ENCODE peak calls at places on chromosome 10, in four cellular contexts. Q, R, W and P are unnamed samples.

GRCh38 chr10:4429538-4429937 is 396.5 kb upstream of the AKR1E2 start:
- DNase-seq in Q (no peak), R (no peak), W (no peak), P (no peak)

GRCh38 chr10:340646-341045 is 205.4 kb downstream of the ZMYND11 start:
- DNase-seq in R (no peak), W (no peak), Q (no peak), P (no peak)

GRCh38 chr10:95790982-95791381 is 35.0 kb downstream of the ENTPD1 start:
- DNase-seq in W (no peak), R (no peak), Q (no peak), P (no peak)

GRCh38 chr10:132115736-132116135 is 50.0 kb downstream of the JAKMIP3 start:
- DNase-seq in Q (no peak), R (peak), W (no peak), P (no peak)

GRCh38 chr10:124004372-124004928 is 88.9 kb downstream of the CHST15 start:
- DNase-seq in W (no peak), Q (no peak), R (peak), P (peak)

GRCh38 chr10:122257041-122257440 is 14.1 kb upstream of the BTBD16 start:
- DNase-seq in R (no peak), Q (no peak), W (no peak), P (no peak)

GRCh38 chr10:95697429-95697828 is 3.7 kb upstream of the TCTN3 start:
- DNase-seq in R (peak), Q (no peak), W (no peak), P (peak)

GRCh38 chr10:27413831-27414348 is 90.2 kb upstream of the RAB18 start:
- DNase-seq in Q (no peak), R (peak), W (no peak), P (peak)

DNA sequence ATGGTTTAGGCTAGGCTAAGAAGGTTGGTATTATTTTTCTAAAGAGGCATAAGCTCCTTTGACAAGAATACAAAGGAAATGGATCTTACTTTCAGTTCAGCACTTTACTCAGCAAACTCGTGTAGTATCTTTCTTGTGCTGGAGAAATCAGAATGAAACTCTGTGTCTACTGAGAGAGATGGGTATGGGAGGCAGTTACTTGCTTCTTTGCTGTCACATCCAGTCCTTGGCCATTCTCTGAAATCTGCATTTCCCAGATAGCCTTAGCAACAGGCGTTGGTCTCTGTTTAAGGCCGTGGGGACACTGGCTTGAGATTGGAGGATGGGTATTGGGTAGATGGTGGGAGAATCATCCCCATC is 180.5 kb downstream of the NRP1 start:
- DNase-seq in W (no peak), Q (no peak), R (no peak), P (no peak)
- TF ChIP-seq CTCF in W (no peak), Q (no peak), R (no peak), P (no peak)

DNA sequence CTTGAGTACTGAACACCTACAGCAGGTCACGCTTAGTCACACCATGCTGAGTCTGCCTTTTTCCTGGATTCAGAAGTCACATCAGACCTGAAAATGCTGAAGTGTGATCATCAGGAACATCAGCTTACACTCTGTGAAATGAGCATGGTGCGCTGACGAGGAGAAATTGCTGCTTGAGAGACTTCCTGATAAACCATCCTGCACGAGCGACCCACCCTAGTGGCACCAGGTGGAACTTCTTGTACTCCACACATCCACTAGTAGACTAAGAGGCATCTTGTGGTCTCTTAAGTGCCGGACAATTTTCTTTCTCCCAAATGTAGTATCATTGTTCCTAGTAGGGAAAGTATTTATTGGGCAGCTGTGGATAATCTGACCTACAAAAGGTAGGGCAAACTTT is 51.8 kb upstream of the MRLN start:
- DNase-seq in R (no peak), W (peak), Q (no peak), P (no peak)
- TF ChIP-seq CTCF in R (peak), W (peak), Q (peak), P (peak)

DNA sequence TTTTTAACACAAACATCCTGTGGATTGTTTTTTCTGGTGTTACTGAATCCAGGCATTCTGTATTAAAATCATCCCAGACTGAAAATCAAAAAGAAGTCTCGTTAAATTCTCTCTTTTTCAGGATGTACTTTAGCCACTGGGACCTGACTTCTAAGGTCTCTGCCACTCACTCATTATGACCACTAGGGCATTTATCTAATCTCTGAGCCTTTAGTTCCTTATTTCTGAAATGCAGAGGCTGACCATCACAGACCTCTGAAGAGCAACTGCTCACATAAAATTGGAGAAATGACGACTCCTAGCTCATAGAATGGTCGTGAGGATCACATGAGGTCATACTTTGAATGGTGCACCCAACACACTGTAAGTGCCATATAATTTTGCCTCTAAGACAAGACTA is 63.2 kb downstream of the KCNMA1 start:
- DNase-seq in R (no peak), Q (no peak), W (no peak), P (no peak)
- TF ChIP-seq CTCF in R (no peak), Q (peak), W (peak), P (peak)

GRCh38 chr10:125700355-125700911 is 17.5 kb upstream of the TEX36 start:
- DNase-seq in R (no peak), W (no peak), Q (no peak), P (no peak)
- TF ChIP-seq CTCF in R (no peak), W (no peak), Q (no peak), P (no peak)

GRCh38 chr10:31620236-31621151 is 301.5 kb downstream of the ZEB1 start:
- DNase-seq in Q (no peak), R (peak), W (peak), P (no peak)
- TF ChIP-seq CTCF in Q (no peak), R (peak), W (peak), P (peak)

GRCh38 chr10:89384474-89385324 is 6.8 kb downstream of the IFIT1B start:
- DNase-seq in W (no peak), Q (no peak), R (no peak), P (no peak)

GRCh38 chr10:89390875-89391576 is 1.4 kb upstream of the IFIT1 start:
- DNase-seq in W (no peak), Q (no peak), R (no peak), P (no peak)

GRCh38 chr10:89391882-89392756 is at the start of gene IFIT1:
- DNase-seq in W (peak), Q (peak), R (no peak), P (no peak)

GRCh38 chr10:89392974-89393373 is 551 bp downstream of the IFIT1 start:
- DNase-seq in W (no peak), R (no peak), Q (peak), P (no peak)

GRCh38 chr10:89389254-89389653 is 3.2 kb upstream of the IFIT1 start:
- DNase-seq in Q (peak), R (no peak), W (no peak), P (no peak)
- TF ChIP-seq CTCF in Q (peak), R (peak), W (peak), P (peak)